ENCODE peak calls at places on chromosomes 12 and 14, in four cellular contexts. One of them, this sample, is unnamed.

GRCh38 chr14:101193126-101193844 is 289.8 kb upstream of the RTL1 start:
- DNase-seq in IMR-90: no peak
- DNase-seq in H9: peak; percentile 20
- DNase-seq in mesendoderm: no peak
- DNase-seq in this sample: no peak

GRCh38 chr14:64196026-64196425 is 98.1 kb downstream of the ESR2 start:
- DNase-seq in IMR-90: no peak
- DNase-seq in H9: no peak
- DNase-seq in mesendoderm: no peak
- DNase-seq in this sample: no peak

GRCh38 chr12:57740656-57741412 is 2.3 kb upstream of the AGAP2 start:
- DNase-seq in IMR-90: no peak
- DNase-seq in H9: peak; percentile 37
- DNase-seq in mesendoderm: peak; percentile 33
- DNase-seq in this sample: no peak

GRCh38 chr12:48316491-48316890 is 34.2 kb downstream of the ZNF641 start:
- DNase-seq in IMR-90: no peak
- DNase-seq in H9: no peak
- DNase-seq in mesendoderm: no peak
- DNase-seq in this sample: no peak

GRCh38 chr14:28494196-28494595 is 272.4 kb upstream of the FOXG1 start:
- DNase-seq in IMR-90: no peak
- DNase-seq in H9: no peak
- DNase-seq in mesendoderm: no peak
- DNase-seq in this sample: no peak

GRCh38 chr12:47783024-47783755 is 10.2 kb downstream of the SLC48A1 start:
- DNase-seq in IMR-90: no peak
- DNase-seq in H9: no peak
- DNase-seq in mesendoderm: no peak
- DNase-seq in this sample: no peak

GRCh38 chr14:21526672-21527319 is 650 bp upstream of the SALL2 start:
- DNase-seq in IMR-90: no peak
- DNase-seq in H9: peak; percentile 86
- DNase-seq in mesendoderm: peak; percentile 86
- DNase-seq in this sample: peak; percentile 79

GRCh38 chr12:80684077-80684495 is 23.3 kb upstream of the MYF6 start:
- DNase-seq in IMR-90: no peak
- DNase-seq in H9: peak; percentile 91
- DNase-seq in mesendoderm: peak; percentile 57
- DNase-seq in this sample: peak; percentile 61

GRCh38 chr12:103930787-103931536 is 752 bp downstream of the HSP90B1 start:
- DNase-seq in IMR-90: peak; percentile 30
- DNase-seq in H9: peak; percentile 32
- DNase-seq in mesendoderm: peak; percentile 40
- DNase-seq in this sample: no peak

GRCh38 chr12:24839268-24839791 is 109.6 kb downstream of the BCAT1 start:
- DNase-seq in IMR-90: no peak
- DNase-seq in H9: no peak
- DNase-seq in mesendoderm: no peak
- DNase-seq in this sample: no peak

DNA sequence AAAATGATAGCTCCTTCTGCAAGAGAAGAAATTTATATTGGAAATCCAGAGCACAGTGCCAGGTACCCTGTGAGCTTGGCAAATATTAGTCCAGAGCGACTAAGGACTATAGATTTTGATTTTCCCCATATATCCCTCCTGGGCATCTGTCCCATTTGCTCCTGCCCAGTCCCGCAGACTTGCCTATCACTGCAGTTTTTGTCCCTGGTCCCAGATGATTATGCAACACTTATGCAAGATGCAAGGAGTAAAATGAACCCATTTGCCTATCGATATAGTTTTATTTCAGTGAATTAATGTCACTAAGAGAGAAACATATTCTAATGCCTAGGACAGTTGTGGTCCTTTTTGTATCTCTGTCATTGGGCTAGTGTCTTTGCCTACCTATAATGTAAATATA is 215.9 kb upstream of the BMP4 start:
- DNase-seq in IMR-90: no peak
- DNase-seq in H9: no peak
- DNase-seq in mesendoderm: no peak
- DNase-seq in this sample: no peak
- H3K56ac ChIP-seq in IMR-90: no peak overlapping the region
- H3K56ac ChIP-seq in H9: no peak overlapping the region
- H3K56ac ChIP-seq in mesendoderm: no peak overlapping the region
- H3K56ac ChIP-seq in this sample: no peak overlapping the region

DNA sequence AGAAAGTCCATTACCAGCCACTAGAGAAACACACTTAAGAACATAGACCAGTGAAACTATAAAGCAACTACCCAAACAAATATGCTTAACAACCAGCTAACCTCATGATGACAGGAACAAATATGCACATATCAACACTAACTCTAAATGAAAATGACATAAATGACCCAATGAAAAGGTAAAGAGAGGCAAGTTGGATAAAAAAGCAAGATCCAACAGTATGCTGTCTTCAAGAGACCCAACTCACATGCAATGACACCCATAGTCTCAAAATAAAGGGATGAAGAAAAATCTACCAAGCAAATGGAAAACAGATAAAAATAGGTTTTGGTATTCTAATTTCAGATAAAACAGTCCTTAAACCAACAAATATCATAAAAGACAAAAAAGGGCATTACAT is 77.8 kb downstream of the TMTC3 start:
- DNase-seq in IMR-90: no peak
- DNase-seq in H9: no peak
- DNase-seq in mesendoderm: no peak
- DNase-seq in this sample: no peak
- H3K56ac ChIP-seq in IMR-90: no peak overlapping the region
- H3K56ac ChIP-seq in H9: no peak overlapping the region
- H3K56ac ChIP-seq in mesendoderm: no peak overlapping the region
- H3K56ac ChIP-seq in this sample: no peak overlapping the region

GRCh38 chr14:57897148-57897547 is 31.3 kb upstream of the SLC35F4 start:
- DNase-seq in IMR-90: no peak
- DNase-seq in H9: no peak
- DNase-seq in mesendoderm: no peak
- DNase-seq in this sample: no peak
- H3K56ac ChIP-seq in IMR-90: no peak overlapping the region
- H3K56ac ChIP-seq in H9: no peak overlapping the region
- H3K56ac ChIP-seq in mesendoderm: no peak overlapping the region
- H3K56ac ChIP-seq in this sample: no peak overlapping the region

GRCh38 chr14:23053426-23053825 is 3.9 kb downstream of the CDH24 start:
- DNase-seq in IMR-90: no peak
- DNase-seq in H9: no peak
- DNase-seq in mesendoderm: no peak
- DNase-seq in this sample: no peak

GRCh38 chr14:23054000-23054811 is 3.1 kb downstream of the CDH24 start:
- DNase-seq in IMR-90: no peak
- DNase-seq in H9: peak; percentile 50
- DNase-seq in mesendoderm: no peak
- DNase-seq in this sample: no peak

GRCh38 chr14:23051482-23051881 is 5.8 kb downstream of the CDH24 start:
- DNase-seq in IMR-90: no peak
- DNase-seq in H9: no peak
- DNase-seq in mesendoderm: no peak
- DNase-seq in this sample: no peak

GRCh38 chr14:23052671-23053070 is 4.6 kb downstream of the CDH24 start:
- DNase-seq in IMR-90: no peak
- DNase-seq in H9: no peak
- DNase-seq in mesendoderm: no peak
- DNase-seq in this sample: no peak

DNA sequence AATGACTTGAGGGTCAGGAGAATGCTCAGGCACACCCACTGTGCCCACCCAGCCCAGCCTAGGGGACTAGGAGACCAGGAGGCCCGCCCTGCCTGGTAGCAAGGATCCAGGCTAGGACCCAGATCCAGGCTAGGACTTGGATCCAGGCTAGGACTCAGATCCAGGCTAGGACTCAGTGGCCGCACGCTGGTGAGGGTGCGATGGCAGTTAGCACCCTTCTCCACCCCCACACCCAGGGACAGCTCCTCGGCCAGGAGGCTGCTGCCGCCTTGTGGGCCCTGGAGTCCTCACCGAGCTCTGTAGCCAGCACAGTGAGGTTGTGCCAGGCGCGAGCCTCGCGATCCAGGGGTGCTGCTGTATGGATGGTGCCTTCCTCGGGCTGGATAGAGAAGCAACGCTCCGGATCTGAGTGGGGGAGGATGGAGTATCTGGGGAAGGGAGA is 5.1 kb downstream of the CDH24 start:
- DNase-seq in IMR-90: no peak
- DNase-seq in H9: peak; percentile 73
- DNase-seq in mesendoderm: peak; percentile 55
- DNase-seq in this sample: no peak
- H3K56ac ChIP-seq in IMR-90: no peak overlapping the region
- H3K56ac ChIP-seq in H9: no peak overlapping the region
- H3K56ac ChIP-seq in mesendoderm: no peak overlapping the region
- H3K56ac ChIP-seq in this sample: no peak overlapping the region

DNA sequence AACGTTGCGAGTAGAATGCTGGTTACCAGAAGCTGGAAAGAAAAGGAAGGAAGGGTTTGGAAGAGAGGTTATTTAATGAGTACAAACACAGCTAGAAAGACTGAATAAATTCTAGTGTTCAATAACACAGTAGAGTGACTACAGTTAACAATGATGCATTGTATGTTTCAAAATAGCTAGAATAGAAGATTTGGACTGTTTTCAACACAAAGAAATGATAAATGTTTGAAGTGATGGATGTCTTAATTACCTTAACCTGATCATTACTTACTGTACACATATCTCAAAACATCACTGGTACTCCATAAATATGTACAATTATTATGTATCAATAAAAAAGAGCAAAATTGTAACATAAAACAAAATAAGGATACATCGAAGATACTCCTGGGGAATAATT is 1221.8 kb upstream of the SEL1L start:
- DNase-seq in IMR-90: no peak
- DNase-seq in H9: no peak
- DNase-seq in mesendoderm: no peak
- DNase-seq in this sample: no peak
- H3K56ac ChIP-seq in IMR-90: no peak overlapping the region
- H3K56ac ChIP-seq in H9: no peak overlapping the region
- H3K56ac ChIP-seq in mesendoderm: no peak overlapping the region
- H3K56ac ChIP-seq in this sample: no peak overlapping the region

This sample was measured in H1.